ENCODE peak calls at places on chromosomes 2 and 18, in nine cellular contexts. D, L, S, H, A, O, N, U and Q are unnamed samples.

GRCh38 chr2:241986836-241987641 is 117.5 kb downstream of the RTP5 start:
- DNase-seq in D (no peak), A (no peak), O (no peak), N (no peak), L (no peak), U (no peak), S (no peak), H (no peak), Q (no peak)

GRCh38 chr18:54381640-54382039 is 23.9 kb downstream of the C18orf54 start:
- DNase-seq in U (no peak), D (no peak), A (no peak), S (no peak), L (no peak), H (no peak), N (no peak), O (no peak), Q (no peak)

GRCh38 chr18:75111673-75112485 is 97.1 kb downstream of the PTGR3 start:
- DNase-seq in H (no peak), A (no peak), S (no peak), N (no peak), U (no peak), L (no peak), D (no peak), O (no peak), Q (no peak)

GRCh38 chr2:12005886-12006681 is 259.7 kb downstream of the LPIN1 start:
- DNase-seq in A (peak; percentile 84), L (peak; percentile 88), N (peak; percentile 74), S (peak; percentile 40), H (no peak), O (no peak), D (no peak), U (peak; percentile 59), Q (peak; percentile 69)

GRCh38 chr18:44651918-44652317 is 28.8 kb upstream of the SETBP1 start:
- DNase-seq in S (peak; percentile 18), N (no peak), O (no peak), A (no peak), U (no peak), D (no peak), H (no peak), L (no peak), Q (no peak)

GRCh38 chr18:39624934-39625333 is 2059.3 kb upstream of the CELF4 start:
- DNase-seq in A (no peak), S (peak; percentile 36), H (no peak), D (no peak), L (no peak), N (no peak), U (no peak), O (no peak), Q (no peak)

GRCh38 chr2:64769392-64770044 is 115.8 kb upstream of the SERTAD2 start:
- DNase-seq in S (no peak), A (no peak), O (no peak), H (no peak), L (no peak), U (no peak), N (no peak), D (no peak), Q (no peak)

GRCh38 chr18:36187826-36188721 is 777 bp downstream of the MOCOS start:
- DNase-seq in U (peak; percentile 70), N (peak; percentile 30), H (peak; percentile 58), S (no peak), L (no peak), O (peak; percentile 28), D (no peak), A (peak; percentile 33), Q (no peak)

GRCh38 chr2:9594361-9595063 is 36.3 kb downstream of the YWHAQ start:
- DNase-seq in L (peak; percentile 21), A (peak; percentile 36), H (no peak), D (no peak), U (no peak), N (no peak), S (peak; percentile 92), O (peak; percentile 59), Q (no peak)

GRCh38 chr2:28348921-28349320 is 43.7 kb upstream of the FOSL2 start:
- DNase-seq in S (no peak), H (peak; percentile 3), L (no peak), D (no peak), O (no peak), U (no peak), N (no peak), A (no peak), Q (no peak)

GRCh38 chr18:72811047-72811446 is 56.7 kb downstream of the NETO1 start:
- DNase-seq in U (no peak), N (no peak), O (no peak), L (no peak), H (no peak), S (no peak), A (no peak), D (no peak), Q (no peak)

GRCh38 chr18:34219651-34220050 is 5.1 kb downstream of the NOL4 start:
- DNase-seq in H (no peak), O (no peak), N (no peak), D (no peak), S (no peak), A (peak; percentile 31), U (no peak), L (no peak), Q (no peak)

GRCh38 chr2:188245230-188245629 is 46.4 kb upstream of the GULP1 start:
- DNase-seq in O (no peak), D (no peak), L (no peak), N (no peak), S (no peak), A (no peak), H (no peak), U (no peak), Q (no peak)

GRCh38 chr2:43311276-43311675 is 84.9 kb upstream of the ZFP36L2 start:
- DNase-seq in S (peak; percentile 89), N (no peak), H (no peak), D (no peak), L (no peak), O (no peak), A (no peak), U (no peak), Q (no peak)

GRCh38 chr2:1540481-1540880 is 127.2 kb downstream of the TPO start:
- DNase-seq in N (no peak), U (no peak), O (no peak), S (no peak), A (no peak), H (no peak), L (no peak), D (no peak), Q (no peak)

GRCh38 chr18:5975111-5975622 is 79.8 kb upstream of the TMEM200C start:
- DNase-seq in N (no peak), O (no peak), A (no peak), U (no peak), S (peak; percentile 46), D (no peak), H (no peak), L (peak; percentile 88), Q (no peak)

GRCh38 chr2:225100856-225101294 is 58.6 kb upstream of the DOCK10 start:
- DNase-seq in L (no peak), O (peak; percentile 48), U (no peak), N (no peak), A (no peak), D (peak; percentile 39), H (no peak), S (peak; percentile 76), Q (no peak)

GRCh38 chr2:1600191-1601063 is 143.9 kb downstream of the PXDN start:
- DNase-seq in A (peak; percentile 4), O (no peak), H (no peak), L (no peak), S (no peak), N (no peak), D (peak; percentile 80), U (peak; percentile 53), Q (no peak)

GRCh38 chr2:183408562-183408961 is 284.3 kb downstream of the NUP35 start:
- DNase-seq in N (no peak), L (no peak), D (no peak), A (no peak), S (no peak), U (no peak), O (no peak), H (no peak), Q (no peak)

DNA sequence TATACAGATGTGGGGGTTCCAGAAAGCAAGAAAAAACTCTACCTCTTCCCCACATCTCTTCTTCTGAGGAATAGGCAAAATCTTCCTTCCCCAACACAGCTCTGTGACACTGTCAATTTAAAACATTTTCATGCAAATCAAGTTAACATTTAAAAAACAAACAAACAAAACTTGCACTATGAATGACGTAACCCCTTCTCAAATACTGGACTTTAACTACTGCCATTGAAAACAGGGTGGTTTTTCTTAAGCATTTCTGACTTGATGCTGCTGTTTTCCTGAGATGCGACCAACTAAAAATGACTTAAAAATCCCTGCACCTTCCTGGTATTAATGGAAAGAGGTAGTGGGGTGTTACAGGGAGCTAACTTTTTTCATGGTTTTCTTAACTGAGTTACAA is 915.3 kb downstream of the NRXN1 start:
- DNase-seq in D (no peak), A (no peak), N (no peak), S (no peak), O (no peak), L (no peak), H (no peak), U (no peak), Q (no peak)
- H3K4me3 ChIP-seq in D (no peak overlapping the region), A (no peak overlapping the region), N (no peak overlapping the region), S (no peak overlapping the region), O (no peak overlapping the region), L (no peak overlapping the region), H (no peak overlapping the region), U (no peak overlapping the region), Q (no peak overlapping the region)

GRCh38 chr2:178782236-178782635 is 25.0 kb downstream of the TTN start:
- DNase-seq in S (no peak), H (no peak), N (no peak), A (no peak), U (no peak), L (peak; percentile 50), D (no peak), O (no peak), Q (no peak)
- H3K4me3 ChIP-seq in S (no peak overlapping the region), H (peak overlapping the region; percentile 39), N (no peak overlapping the region), A (no peak overlapping the region), U (no peak overlapping the region), L (no peak overlapping the region), D (no peak overlapping the region), O (no peak overlapping the region), Q (no peak overlapping the region)

GRCh38 chr2:56018202-56018601 is 94.6 kb upstream of the EFEMP1 start:
- DNase-seq in O (no peak), D (no peak), U (no peak), N (no peak), S (no peak), H (no peak), A (peak; percentile 35), L (no peak), Q (no peak)
- H3K4me3 ChIP-seq in O (no peak overlapping the region), D (no peak overlapping the region), U (no peak overlapping the region), N (no peak overlapping the region), S (no peak overlapping the region), H (no peak overlapping the region), A (no peak overlapping the region), L (no peak overlapping the region), Q (no peak overlapping the region)

DNA sequence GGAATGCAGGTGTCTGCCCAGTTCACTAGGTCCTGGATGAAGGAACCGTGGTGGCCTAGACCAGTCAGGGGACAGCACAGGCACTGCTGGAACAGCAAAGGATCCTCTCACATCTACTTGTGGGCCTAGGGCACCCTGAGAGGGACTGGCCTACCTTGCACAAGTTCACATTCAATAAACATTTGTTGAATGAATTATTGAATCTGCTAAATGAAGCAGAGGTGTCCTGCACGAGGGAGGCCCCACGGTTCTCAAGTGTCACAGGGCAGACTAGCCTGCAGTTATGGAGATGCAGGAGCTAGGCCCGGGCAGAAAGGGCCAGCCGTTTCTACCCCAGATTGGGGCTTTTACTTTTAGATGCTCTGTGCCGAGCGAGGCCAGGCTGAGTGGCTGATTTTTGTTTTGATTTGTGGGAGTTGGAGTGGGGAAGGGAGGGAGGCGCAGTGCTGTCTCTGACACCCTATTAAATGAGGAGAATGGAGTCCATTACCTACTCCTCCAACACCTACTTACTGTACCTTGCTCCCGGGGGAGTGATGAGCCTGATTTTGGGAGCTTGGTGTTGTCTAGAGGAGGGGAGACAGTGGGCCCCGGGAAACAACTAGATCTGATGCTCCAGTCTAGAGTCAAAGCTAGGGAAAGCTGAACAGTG is 18.4 kb downstream of the SH2D6 start:
- DNase-seq in O (no peak), U (peak; percentile 66), L (no peak), D (no peak), N (no peak), H (no peak), A (no peak), S (no peak), Q (no peak)
- H3K4me3 ChIP-seq in O (no peak overlapping the region), U (peak overlapping the region; percentile 56), L (peak overlapping the region; percentile 47), D (no peak overlapping the region), N (peak overlapping the region; percentile 31), H (peak overlapping the region; percentile 63), A (no peak overlapping the region), S (no peak overlapping the region), Q (no peak overlapping the region)